ENCODE peak calls at places on chromosomes 12 and 14, in six cellular contexts. One of them, this sample, is unnamed.

GRCh38 chr12:109588461-109589239 is 15.1 kb downstream of the MVK start:
- DNase-seq in 8988T: no peak
- DNase-seq in WTC11: no peak
- DNase-seq in iPS DF 6.9: no peak
- DNase-seq in neural crest cell: no peak
- DNase-seq in COR-L47: no peak
- DNase-seq in this sample: no peak

GRCh38 chr14:92685784-92686355 is 62.6 kb downstream of the LGMN start:
- DNase-seq in WTC11: no peak
- DNase-seq in 8988T: no peak
- DNase-seq in neural crest cell: no peak
- DNase-seq in COR-L47: no peak
- DNase-seq in iPS DF 6.9: no peak
- DNase-seq in this sample: no peak

GRCh38 chr12:94180558-94181296 is 32.4 kb downstream of the PLXNC1 start:
- DNase-seq in WTC11: no peak
- DNase-seq in COR-L47: no peak
- DNase-seq in iPS DF 6.9: no peak
- DNase-seq in neural crest cell: no peak
- DNase-seq in 8988T: no peak
- DNase-seq in this sample: no peak

GRCh38 chr14:97306785-97307246 is 509.6 kb downstream of the VRK1 start:
- DNase-seq in COR-L47: no peak
- DNase-seq in neural crest cell: no peak
- DNase-seq in WTC11: no peak
- DNase-seq in iPS DF 6.9: no peak
- DNase-seq in 8988T: no peak
- DNase-seq in this sample: no peak

GRCh38 chr12:2027379-2027778 is 23.1 kb upstream of the DCP1B start:
- DNase-seq in COR-L47: no peak
- DNase-seq in iPS DF 6.9: no peak
- DNase-seq in neural crest cell: no peak
- DNase-seq in 8988T: no peak
- DNase-seq in WTC11: no peak
- DNase-seq in this sample: peak

GRCh38 chr14:91218041-91218440 is 26.5 kb downstream of the GPR68 start:
- DNase-seq in WTC11: no peak
- DNase-seq in 8988T: no peak
- DNase-seq in COR-L47: no peak
- DNase-seq in iPS DF 6.9: no peak
- DNase-seq in neural crest cell: no peak
- DNase-seq in this sample: no peak

GRCh38 chr12:83826112-83826511 is 1086.5 kb downstream of the SLC6A15 start:
- DNase-seq in WTC11: peak
- DNase-seq in 8988T: no peak
- DNase-seq in iPS DF 6.9: peak
- DNase-seq in COR-L47: no peak
- DNase-seq in neural crest cell: peak
- DNase-seq in this sample: peak

GRCh38 chr12:120199595-120200306 is 1.2 kb downstream of the RPLP0 start:
- DNase-seq in iPS DF 6.9: no peak
- DNase-seq in COR-L47: no peak
- DNase-seq in neural crest cell: no peak
- DNase-seq in WTC11: no peak
- DNase-seq in 8988T: no peak
- DNase-seq in this sample: peak

GRCh38 chr12:94795520-94795919 is 145.2 kb upstream of the TMCC3 start:
- DNase-seq in COR-L47: no peak
- DNase-seq in neural crest cell: no peak
- DNase-seq in iPS DF 6.9: no peak
- DNase-seq in WTC11: no peak
- DNase-seq in 8988T: peak
- DNase-seq in this sample: peak

GRCh38 chr14:91888641-91889476 is 21.5 kb upstream of the TC2N start:
- DNase-seq in 8988T: no peak
- DNase-seq in iPS DF 6.9: no peak
- DNase-seq in WTC11: no peak
- DNase-seq in neural crest cell: no peak
- DNase-seq in COR-L47: no peak
- DNase-seq in this sample: no peak

GRCh38 chr14:63045234-63045611 is at the start of gene KCNH5:
- DNase-seq in 8988T: peak
- DNase-seq in WTC11: peak
- DNase-seq in COR-L47: peak
- DNase-seq in neural crest cell: no peak
- DNase-seq in iPS DF 6.9: no peak
- DNase-seq in this sample: peak

GRCh38 chr12:125742413-125742812 is 677.2 kb downstream of the AACS start:
- DNase-seq in 8988T: no peak
- DNase-seq in WTC11: no peak
- DNase-seq in iPS DF 6.9: no peak
- DNase-seq in COR-L47: no peak
- DNase-seq in neural crest cell: no peak
- DNase-seq in this sample: no peak

GRCh38 chr12:65965358-65965757 is 141.1 kb downstream of the HMGA2 start:
- DNase-seq in COR-L47: no peak
- DNase-seq in WTC11: no peak
- DNase-seq in neural crest cell: no peak
- DNase-seq in iPS DF 6.9: no peak
- DNase-seq in 8988T: no peak
- DNase-seq in this sample: peak

GRCh38 chr14:61064866-61065265 is 83.8 kb downstream of the SLC38A6 start:
- DNase-seq in iPS DF 6.9: no peak
- DNase-seq in 8988T: no peak
- DNase-seq in COR-L47: no peak
- DNase-seq in WTC11: no peak
- DNase-seq in neural crest cell: no peak
- DNase-seq in this sample: no peak

GRCh38 chr14:50038398-50039119 is 77.8 kb downstream of the VCPKMT start:
- DNase-seq in 8988T: peak
- DNase-seq in iPS DF 6.9: no peak
- DNase-seq in COR-L47: no peak
- DNase-seq in neural crest cell: no peak
- DNase-seq in WTC11: no peak
- DNase-seq in this sample: peak

GRCh38 chr14:76948213-76948947 is 80.1 kb downstream of the IRF2BPL start:
- DNase-seq in COR-L47: no peak
- DNase-seq in iPS DF 6.9: no peak
- DNase-seq in 8988T: no peak
- DNase-seq in neural crest cell: no peak
- DNase-seq in WTC11: no peak
- DNase-seq in this sample: no peak

This sample was measured in choroid plexus epithelial cell.